ENCODE peak calls at places on chromosomes 7 and 10, in four cellular contexts. C is mesenchymal stem cell, K is fibroblast of lung, P is heart left ventricle. U is an unnamed sample.

GRCh38 chr7:1231214-1232102 is 1.2 kb upstream of the UNCX start:
- DNase-seq in K (no peak), P (no peak), C (no peak), U (no peak)

GRCh38 chr10:59970396-59971368 is 64.3 kb upstream of the CCDC6 start:
- DNase-seq in P (no peak), C (no peak), K (no peak), U (no peak)

GRCh38 chr10:62804384-62805138 is at the start of gene ADO:
- DNase-seq in C (peak; percentile 90), K (peak; percentile 83), P (peak; percentile 93), U (peak; percentile 67)

GRCh38 chr10:126227762-126228134 is 160.5 kb downstream of the ADAM12 start:
- DNase-seq in C (no peak), P (no peak), K (peak; percentile 45), U (no peak)

GRCh38 chr7:125061776-125062397 is 132.3 kb upstream of the POT1 start:
- DNase-seq in P (no peak), K (peak; percentile 65), C (peak; percentile 71), U (peak; percentile 73)

GRCh38 chr7:105304040-105304895 is 84.5 kb downstream of the SRPK2 start:
- DNase-seq in P (no peak), K (peak; percentile 66), C (peak; percentile 54), U (peak; percentile 53)

GRCh38 chr10:69504576-69505250 is 53.4 kb downstream of the TSPAN15 start:
- DNase-seq in K (no peak), C (no peak), P (no peak), U (no peak)

GRCh38 chr7:1693991-1694524 is 24.0 kb downstream of the ELFN1 start:
- DNase-seq in K (peak; percentile 69), P (no peak), C (peak; percentile 6), U (no peak)

GRCh38 chr10:77386833-77387232 is 250.8 kb downstream of the KCNMA1 start:
- DNase-seq in P (no peak), C (peak; percentile 73), K (peak; percentile 85), U (no peak)

DNA sequence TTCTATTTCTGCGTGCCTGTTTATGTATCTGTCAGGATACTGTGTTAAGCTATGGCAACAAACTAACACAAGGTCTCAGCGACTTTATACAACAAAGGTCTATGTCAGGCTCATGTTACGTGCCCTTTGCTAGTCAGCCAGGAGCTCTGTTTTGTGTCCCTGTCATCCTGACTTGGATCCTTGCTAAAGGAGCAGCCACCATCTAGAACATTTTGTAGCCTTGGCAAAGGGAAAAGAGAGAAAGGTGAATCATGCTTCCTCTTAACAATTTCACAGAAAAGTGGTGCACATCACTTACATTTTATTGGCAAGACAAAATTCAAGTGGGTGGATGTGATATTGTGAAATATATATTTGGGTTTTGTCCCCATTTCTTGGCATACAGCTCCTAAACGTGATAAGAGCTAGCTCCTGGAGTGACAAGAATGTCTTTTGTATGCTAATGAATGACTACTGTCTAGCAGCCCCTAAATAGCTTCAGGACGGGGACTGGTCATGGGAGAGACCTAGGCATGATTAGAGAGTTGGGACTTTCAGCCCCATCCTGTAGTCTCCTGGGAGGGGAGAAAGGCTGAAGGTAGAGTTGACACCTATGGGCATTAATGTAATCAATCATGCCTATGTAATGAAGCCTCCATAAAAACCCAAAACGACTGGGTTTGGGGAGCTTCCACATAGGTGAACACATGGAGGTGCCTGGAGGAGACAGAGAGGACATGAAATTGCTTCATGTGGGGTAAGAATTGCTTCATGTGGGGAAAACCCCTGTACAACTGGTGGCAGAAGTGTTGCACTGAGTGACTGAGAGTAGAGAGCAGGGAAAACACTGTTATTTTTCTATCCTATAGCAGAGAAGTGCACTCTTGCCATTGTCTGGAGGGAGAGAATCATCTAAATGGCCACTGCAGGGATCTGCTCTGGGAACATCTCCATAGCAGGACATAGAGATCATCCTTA is 33.0 kb downstream of the MRPL32 start:
- DNase-seq in P (peak; percentile 50), C (peak; percentile 65), K (peak; percentile 14), U (no peak)
- H3K9me3 ChIP-seq in P (no peaks in the 10 kb centered on the region), C (no peaks in the 10 kb centered on the region), K (no peaks in the 10 kb centered on the region), U (no peaks in the 10 kb centered on the region)

DNA sequence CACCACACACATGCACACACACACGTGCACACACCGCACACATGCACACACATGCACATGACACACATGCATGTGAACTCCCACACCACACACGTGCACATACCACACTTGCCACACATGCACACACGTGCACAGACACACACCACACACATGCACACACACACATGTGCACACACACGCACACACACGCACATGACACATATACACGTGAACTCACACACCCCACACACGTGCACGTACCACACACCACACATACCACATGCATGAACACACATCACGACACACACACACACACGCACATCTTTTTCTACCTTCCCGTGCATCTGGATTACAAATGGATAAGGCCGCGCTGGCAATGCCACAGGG is 319.6 kb downstream of the WDR37 start:
- DNase-seq in P (no peak), K (no peak), C (no peak), U (no peak)
- H3K9me3 ChIP-seq in P (no peaks in the 10 kb centered on the region), K (peaks cover 1% of the 10 kb centered on the region), C (peaks cover 3% of the 10 kb centered on the region), U (no peaks in the 10 kb centered on the region)

GRCh38 chr7:157656195-157656769 is 319.5 kb downstream of the DNAJB6 start:
- DNase-seq in C (no peak), P (no peak), K (no peak), U (no peak)
- H3K9me3 ChIP-seq in C (no peaks in the 10 kb centered on the region), P (no peaks in the 10 kb centered on the region), K (no peaks in the 10 kb centered on the region), U (no peaks in the 10 kb centered on the region)

DNA sequence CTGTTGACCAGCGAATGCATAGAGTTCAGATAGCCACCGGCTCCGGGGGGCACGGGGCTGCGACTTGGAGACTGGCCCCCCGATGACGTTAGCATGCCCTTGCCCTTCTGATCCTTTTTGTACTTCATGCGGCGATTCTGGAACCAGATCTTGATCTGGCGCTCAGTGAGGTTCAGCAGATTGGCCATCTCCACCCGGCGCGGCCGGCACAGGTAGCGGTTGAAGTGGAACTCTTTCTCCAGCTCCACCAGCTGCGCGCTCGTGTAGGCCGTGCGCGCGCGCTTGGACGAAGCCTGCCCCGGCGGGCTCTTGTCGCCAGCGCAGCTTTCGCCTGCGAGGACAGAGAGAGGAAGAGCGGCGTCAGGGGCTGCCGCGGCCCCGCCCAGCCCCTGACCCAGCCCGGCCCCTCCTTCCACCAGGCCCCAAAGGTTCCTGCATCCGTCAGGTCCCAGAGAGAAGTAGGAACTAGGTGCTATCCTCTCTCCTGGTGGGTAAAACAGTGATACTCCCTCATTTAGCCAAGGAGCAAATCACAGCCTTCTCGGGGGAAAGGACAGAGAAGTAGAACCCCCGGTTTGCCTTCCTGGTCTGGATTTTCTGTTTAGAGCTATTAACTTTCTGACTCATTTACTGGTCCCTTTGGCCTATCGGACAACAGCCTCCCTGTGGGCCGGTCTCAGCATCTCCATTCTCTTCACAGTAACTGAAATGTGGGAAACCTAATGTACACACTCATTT is 6.1 kb upstream of the HOXA2 start:
- DNase-seq in C (peak; percentile 56), K (peak; percentile 88), P (no peak), U (no peak)
- H3K9me3 ChIP-seq in C (no peaks in the 10 kb centered on the region), K (no peaks in the 10 kb centered on the region), P (no peaks in the 10 kb centered on the region), U (no peaks in the 10 kb centered on the region)

DNA sequence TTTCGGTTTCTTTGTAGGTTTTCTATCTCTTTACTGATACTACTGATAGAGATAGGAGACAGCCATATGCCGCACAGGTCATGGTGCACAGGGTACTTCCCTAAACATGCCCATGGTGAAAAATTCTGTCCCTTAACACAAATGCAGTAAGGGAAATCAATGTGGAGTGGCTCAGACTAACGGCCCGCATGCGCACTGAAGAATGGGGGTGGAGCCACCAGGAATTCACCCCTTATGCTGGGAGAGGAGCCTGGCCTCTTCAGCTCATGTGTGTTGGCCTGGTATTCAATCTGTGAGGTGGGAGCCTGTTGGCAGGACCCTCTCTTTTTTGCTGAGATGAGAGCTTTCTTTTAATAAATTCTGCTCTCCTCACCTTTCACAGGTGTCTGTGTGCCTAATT is 8.4 kb upstream of the URGCP start:
- DNase-seq in C (peak; percentile 18), P (no peak), K (no peak), U (no peak)
- H3K9me3 ChIP-seq in C (no peaks in the 10 kb centered on the region), P (no peaks in the 10 kb centered on the region), K (no peaks in the 10 kb centered on the region), U (no peaks in the 10 kb centered on the region)

GRCh38 chr7:153564391-153564790 is 487.8 kb upstream of the DPP6 start:
- DNase-seq in C (no peak), P (no peak), K (no peak), U (no peak)

GRCh38 chr7:153567426-153567825 is 484.8 kb upstream of the DPP6 start:
- DNase-seq in C (no peak), K (no peak), P (peak; percentile 66), U (no peak)

GRCh38 chr7:153566324-153566723 is 485.9 kb upstream of the DPP6 start:
- DNase-seq in P (no peak), K (no peak), C (no peak), U (no peak)
- H3K9me3 ChIP-seq in P (no peaks in the 10 kb centered on the region), K (no peaks in the 10 kb centered on the region), C (peaks cover 38% of the 10 kb centered on the region), U (no peaks in the 10 kb centered on the region)

DNA sequence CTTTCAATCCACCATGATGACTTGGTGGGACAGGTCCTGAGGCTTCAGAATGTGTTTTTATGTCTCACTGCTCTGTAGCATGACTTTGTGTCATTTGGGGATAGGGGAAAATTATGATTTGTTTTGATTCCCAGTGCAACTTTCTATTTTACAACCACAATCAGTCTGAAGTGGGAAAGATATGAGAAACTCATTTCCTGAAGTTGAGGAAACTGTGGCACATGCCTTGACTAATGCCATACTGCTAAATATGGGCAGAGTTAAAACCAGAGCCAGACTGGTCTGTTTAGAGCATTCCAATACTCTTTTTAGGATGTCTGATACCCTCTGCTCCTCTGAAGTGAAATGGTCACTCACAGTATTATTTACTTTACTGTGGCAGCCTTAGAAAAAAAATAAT is 307.7 kb downstream of the ADRA2A start:
- DNase-seq in P (no peak), K (no peak), C (peak; percentile 45), U (no peak)
- H3K9me3 ChIP-seq in P (no peaks in the 10 kb centered on the region), K (no peaks in the 10 kb centered on the region), C (no peaks in the 10 kb centered on the region), U (no peaks in the 10 kb centered on the region)

U was measured in HAP-1.